ENCODE peak calls at places on chromosome 18, in five cellular contexts. S is colonic mucosa; Z is activated effector memory CD4-positive, alpha-beta T cell treated with Interleukin-2 at 50 U/mL for 16 hours; D is neural crest cell; J is head of caudate nucleus. O is an unnamed sample.

GRCh38 chr18:48390641-48391040 is 18.5 kb downstream of the ZBTB7C start:
- DNase-seq in S (no peak), D (no peak), Z (no peak), J (no peak), O (no peak)

GRCh38 chr18:44903327-44903726 is 222.6 kb downstream of the SETBP1 start:
- DNase-seq in D (no peak), Z (no peak), J (no peak), S (no peak), O (no peak)

GRCh38 chr18:13241083-13241892 is 22.7 kb downstream of the LDLRAD4 start:
- DNase-seq in Z (no peak), S (no peak), J (no peak), D (no peak), O (no peak)

GRCh38 chr18:36441872-36442271 is 144.4 kb downstream of the FHOD3 start:
- DNase-seq in J (no peak), D (no peak), S (no peak), Z (no peak), O (no peak)

GRCh38 chr18:24317370-24317769 is 80.3 kb downstream of the OSBPL1A start:
- DNase-seq in S (no peak), D (no peak), J (no peak), Z (no peak), O (no peak)

GRCh38 chr18:23852236-23853045 is 162.1 kb upstream of the TTC39C start:
- DNase-seq in J (no peak), Z (no peak), D (no peak), S (no peak), O (no peak)

GRCh38 chr18:49548266-49548665 is 13.6 kb upstream of the LIPG start:
- DNase-seq in S (no peak), Z (no peak), J (no peak), D (no peak), O (no peak)

GRCh38 chr18:8029731-8030130 is 462.6 kb downstream of the PTPRM start:
- DNase-seq in Z (no peak), D (no peak), J (no peak), S (no peak), O (no peak)